ENCODE peak calls at places on chromosomes 11 and 22, in six cellular contexts. T is H1, L is IMR-90, M is neuronal stem cell, Y is mesenchymal stem cell, A is trophoblast cell. X is an unnamed sample.

GRCh38 chr11:47106839-47107520 is 69.7 kb downstream of the ARFGAP2 start:
- DNase-seq in T (no peak), L (no peak), M (no peak), Y (no peak), A (no peak), X (no peak)

GRCh38 chr22:41619979-41620645 is 731 bp downstream of the DESI1 start:
- DNase-seq in T (peak; percentile 78), L (no peak), M (peak; percentile 3), Y (peak; percentile 44), A (peak; percentile 14), X (peak; percentile 57)

GRCh38 chr11:72001255-72001654 is 2.5 kb downstream of the IL18BP start:
- DNase-seq in T (no peak), L (no peak), M (no peak), Y (no peak), A (no peak), X (no peak)

GRCh38 chr22:47114813-47115517 is 352.5 kb downstream of the TBC1D22A start:
- DNase-seq in T (no peak), L (no peak), M (no peak), Y (no peak), A (no peak), X (peak; percentile 25)

GRCh38 chr11:3841426-3842304 is 906 bp upstream of the RHOG start:
- DNase-seq in T (no peak), L (peak; percentile 82), M (peak; percentile 61), Y (peak; percentile 90), A (peak; percentile 87), X (peak; percentile 89)

GRCh38 chr11:283405-284080 is 5.3 kb downstream of the NLRP6 start:
- DNase-seq in T (peak; percentile 33), L (no peak), M (no peak), Y (no peak), A (no peak), X (no peak)

GRCh38 chr11:79400717-79401330 is 40.0 kb downstream of the TENM4 start:
- DNase-seq in T (peak; percentile 75), L (peak; percentile 25), M (peak; percentile 17), Y (peak; percentile 24), A (no peak), X (peak; percentile 68)

GRCh38 chr22:17971711-17972110 is 52.6 kb downstream of the MICAL3 start:
- DNase-seq in T (no peak), L (no peak), M (no peak), Y (no peak), A (no peak), X (no peak)

GRCh38 chr11:25065711-25066110 is 568.9 kb downstream of the LUZP2 start:
- DNase-seq in T (no peak), L (peak; percentile 78), M (no peak), Y (peak; percentile 26), A (no peak), X (no peak)

GRCh38 chr11:130096042-130096441 is 26.3 kb downstream of the APLP2 start:
- DNase-seq in T (no peak), L (no peak), M (no peak), Y (no peak), A (no peak), X (no peak)

GRCh38 chr11:66546368-66546965 is at the start of gene ACTN3:
- DNase-seq in T (peak; percentile 84), L (no peak), M (peak; percentile 66), Y (no peak), A (peak; percentile 4), X (peak; percentile 88)

GRCh38 chr11:777288-778255 is at the start of gene GATD1:
- DNase-seq in T (peak; percentile 98), L (peak; percentile 75), M (peak; percentile 93), Y (peak; percentile 83), A (peak; percentile 89), X (peak; percentile 91)

GRCh38 chr11:77151804-77152513 is 23.9 kb downstream of the MYO7A start:
- DNase-seq in T (no peak), L (peak; percentile 32), M (no peak), Y (no peak), A (no peak), X (no peak)

GRCh38 chr22:47456031-47456430 is 693.6 kb downstream of the TBC1D22A start:
- DNase-seq in T (no peak), L (no peak), M (no peak), Y (no peak), A (no peak), X (no peak)

GRCh38 chr22:50403701-50404101 is 60.6 kb downstream of the PPP6R2 start:
- DNase-seq in T (no peak), L (no peak), M (no peak), Y (no peak), A (no peak), X (no peak)

GRCh38 chr11:134742228-134742612 is 330.2 kb upstream of the B3GAT1 start:
- DNase-seq in T (no peak), L (peak; percentile 63), M (no peak), Y (peak; percentile 24), A (no peak), X (no peak)

GRCh38 chr11:128772814-128773213 is 78.9 kb downstream of the FLI1 start:
- DNase-seq in T (no peak), L (no peak), M (no peak), Y (no peak), A (no peak), X (no peak)

GRCh38 chr11:69718147-69718546 is 14.3 kb upstream of the FGF19 start:
- DNase-seq in T (peak; percentile 84), L (peak; percentile 23), M (peak; percentile 80), Y (peak; percentile 58), A (peak; percentile 54), X (peak; percentile 89)

GRCh38 chr11:112734207-112734606 is 227.0 kb upstream of the NCAM1 start:
- DNase-seq in T (peak; percentile 60), L (peak; percentile 8), M (peak; percentile 47), Y (peak; percentile 38), A (no peak), X (peak; percentile 63)

GRCh38 chr11:58222730-58223129 is 6.0 kb downstream of the OR10Q1 start:
- DNase-seq in T (no peak), L (peak; percentile 41), M (no peak), Y (no peak), A (peak; percentile 62), X (no peak)

GRCh38 chr11:120352405-120352804 is 16.2 kb downstream of the ARHGEF12 start:
- DNase-seq in T (no peak), L (no peak), M (no peak), Y (no peak), A (no peak), X (no peak)

GRCh38 chr11:110935018-110935640 is 222.9 kb upstream of the ARHGAP20 start:
- DNase-seq in T (no peak), L (no peak), M (no peak), Y (no peak), A (no peak), X (no peak)
- H4K91ac ChIP-seq in T (no peak overlapping the region), L (no peak overlapping the region), M (no peak overlapping the region), Y (no peak overlapping the region), A (no peak overlapping the region), X (no peak overlapping the region)

DNA sequence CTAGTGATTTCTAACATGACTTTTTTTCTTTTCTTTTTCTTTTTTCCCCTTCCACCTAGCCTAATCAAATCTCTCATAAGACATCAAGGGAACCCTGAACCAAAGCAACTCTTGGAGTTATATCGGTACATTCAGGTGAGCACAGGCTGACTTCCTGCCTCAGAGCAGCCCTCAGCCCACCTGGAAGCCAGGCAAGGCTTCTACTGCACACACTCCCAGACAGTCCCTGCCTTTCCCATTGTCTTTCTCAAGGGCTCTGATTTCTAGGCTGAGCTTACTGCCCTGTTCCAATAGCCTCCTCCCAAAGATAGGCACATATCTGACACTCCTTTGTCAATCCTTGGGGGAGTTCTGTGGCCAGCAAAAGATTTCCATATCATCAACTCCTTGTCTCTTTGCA is 629.5 kb downstream of the NTM start:
- DNase-seq in T (no peak), L (no peak), M (no peak), Y (no peak), A (no peak), X (no peak)
- H4K91ac ChIP-seq in T (no peak overlapping the region), L (no peak overlapping the region), M (no peak overlapping the region), Y (no peak overlapping the region), A (no peak overlapping the region), X (no peak overlapping the region)

DNA sequence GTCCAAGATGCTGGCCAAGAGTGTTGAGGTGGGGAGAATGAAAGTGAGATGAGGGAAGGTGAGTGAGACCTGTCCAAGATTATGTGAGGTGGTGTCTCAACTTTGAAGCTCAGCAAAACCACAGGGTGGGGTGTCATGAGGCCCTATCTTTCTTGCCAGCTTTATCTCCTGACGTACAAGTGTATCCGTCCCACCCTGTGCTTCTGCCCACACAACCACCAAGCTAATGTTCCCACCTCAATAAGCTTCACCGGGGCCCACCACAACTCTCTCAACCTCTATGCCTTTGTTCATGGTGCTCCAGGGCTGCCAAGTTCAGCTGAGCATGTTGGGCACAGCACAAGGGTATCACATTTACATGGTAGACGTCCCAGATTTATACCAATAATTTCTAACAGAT is 7.1 kb upstream of the TPST2 start:
- DNase-seq in T (no peak), L (no peak), M (no peak), Y (no peak), A (no peak), X (no peak)
- H4K91ac ChIP-seq in T (no peak overlapping the region), L (no peak overlapping the region), M (no peak overlapping the region), Y (no peak overlapping the region), A (no peak overlapping the region), X (no peak overlapping the region)

GRCh38 chr11:76140912-76141574 is 65.3 kb downstream of the WNT11 start:
- DNase-seq in T (no peak), L (no peak), M (no peak), Y (no peak), A (no peak), X (no peak)
- H4K91ac ChIP-seq in T (no peak overlapping the region), L (no peak overlapping the region), M (peak overlapping the region; percentile 10), Y (no peak overlapping the region), A (no peak overlapping the region), X (no peak overlapping the region)

DNA sequence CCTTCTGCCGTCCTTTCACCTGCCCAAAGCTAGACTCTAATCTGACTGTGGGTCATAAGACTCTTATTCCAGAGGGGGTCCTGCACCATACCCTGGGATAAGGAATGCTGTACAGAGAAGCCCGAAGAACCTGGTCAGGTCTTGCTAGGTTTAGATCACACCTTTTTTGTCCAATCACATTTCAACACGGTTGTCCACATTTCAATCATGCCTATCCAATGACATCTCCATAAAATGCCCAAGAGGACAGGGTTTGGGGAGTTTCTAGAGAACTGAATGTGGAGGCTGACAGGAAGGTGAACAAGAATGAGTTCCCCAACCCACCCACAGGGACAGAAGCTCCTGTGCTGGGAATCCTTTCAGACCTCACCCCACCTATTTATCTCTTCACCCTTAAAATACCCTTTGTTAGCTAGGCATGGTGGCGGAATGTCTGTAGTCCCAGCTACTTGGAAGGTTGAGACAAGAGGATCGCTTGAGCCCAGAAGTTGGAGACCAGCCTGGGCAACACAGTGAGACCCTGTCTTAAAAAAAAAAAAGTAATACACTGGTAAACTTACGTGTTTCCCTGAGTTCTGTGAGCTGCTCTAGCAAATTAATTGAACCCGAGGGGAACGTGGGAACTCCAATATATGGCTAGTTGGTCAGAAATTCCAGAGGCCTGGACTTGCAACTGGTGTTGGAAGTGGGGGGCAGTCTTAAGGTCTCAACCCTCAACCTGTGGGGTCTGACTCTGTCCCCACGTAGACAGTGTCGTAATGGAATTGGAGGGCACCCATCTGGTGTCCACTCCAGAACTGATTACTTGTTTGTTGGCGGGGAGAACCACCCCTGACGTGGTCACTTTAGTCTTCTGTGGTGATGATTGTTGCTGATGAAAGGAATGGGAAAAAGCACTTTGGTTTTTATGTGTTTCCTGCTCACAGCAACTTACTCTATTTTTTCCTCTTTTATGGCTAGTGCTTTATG is 17.8 kb downstream of the TCIRG1 start:
- DNase-seq in T (no peak), L (no peak), M (no peak), Y (no peak), A (no peak), X (no peak)
- H4K91ac ChIP-seq in T (no peak overlapping the region), L (no peak overlapping the region), M (no peak overlapping the region), Y (no peak overlapping the region), A (no peak overlapping the region), X (no peak overlapping the region)

X was measured in H9.